ENCODE peak calls at places on chromosome 13, in nine cellular contexts. A, C, T, P, I, Y, K, L and S are unnamed samples.

GRCh38 chr13:33284016-33284415 is 1.5 kb downstream of the STARD13 start:
- DNase-seq in A (peak), C (no peak), T (peak), P (no peak), I (no peak), Y (peak), K (no peak), L (no peak), S (peak)

GRCh38 chr13:47908200-47908902 is 92.7 kb downstream of the SUCLA2 start:
- DNase-seq in A (no peak), C (no peak), T (no peak), P (no peak), I (no peak), Y (peak), K (no peak), L (no peak), S (peak)

GRCh38 chr13:20475927-20476691 is 49.5 kb downstream of the CRYL1 start:
- DNase-seq in A (peak), C (peak), T (no peak), P (no peak), I (no peak), Y (no peak), K (peak), L (peak), S (peak)

GRCh38 chr13:102769679-102770078 is 3.9 kb downstream of the TEX30 start:
- DNase-seq in A (no peak), C (no peak), T (peak), P (no peak), I (no peak), Y (peak), K (no peak), L (no peak), S (no peak)

GRCh38 chr13:104315606-104316005 is 1249.4 kb upstream of the SLC10A2 start:
- DNase-seq in A (no peak), C (no peak), T (no peak), P (no peak), I (peak), Y (peak), K (no peak), L (no peak), S (peak)

GRCh38 chr13:48194392-48194754 is 38.6 kb upstream of the ITM2B start:
- DNase-seq in A (no peak), C (no peak), T (peak), P (no peak), I (no peak), Y (no peak), K (no peak), L (no peak), S (no peak)

GRCh38 chr13:52158629-52159158 is 703 bp downstream of the NEK3 start:
- DNase-seq in A (no peak), C (no peak), T (peak), P (no peak), I (no peak), Y (peak), K (no peak), L (no peak), S (peak)

GRCh38 chr13:99956473-99957349 is 14.9 kb downstream of the ZIC5 start:
- DNase-seq in A (no peak), C (no peak), T (no peak), P (no peak), I (no peak), Y (no peak), K (no peak), L (no peak), S (no peak)

GRCh38 chr13:99417151-99417820 is 84.0 kb upstream of the TM9SF2 start:
- DNase-seq in A (no peak), C (peak), T (no peak), P (no peak), I (no peak), Y (no peak), K (peak), L (no peak), S (no peak)

GRCh38 chr13:76758257-76758656 is 127.9 kb downstream of the KCTD12 start:
- DNase-seq in A (no peak), C (no peak), T (no peak), P (no peak), I (no peak), Y (no peak), K (no peak), L (no peak), S (no peak)

GRCh38 chr13:38530492-38530891 is 156.4 kb upstream of the FREM2 start:
- DNase-seq in A (no peak), C (no peak), T (peak), P (no peak), I (no peak), Y (peak), K (no peak), L (no peak), S (peak)

GRCh38 chr13:25708268-25708667 is 336.5 kb downstream of the ATP8A2 start:
- DNase-seq in A (no peak), C (no peak), T (no peak), P (no peak), I (no peak), Y (no peak), K (no peak), L (no peak), S (no peak)

GRCh38 chr13:42065414-42065813 is 17.0 kb downstream of the DGKH start:
- DNase-seq in A (no peak), C (no peak), T (no peak), P (no peak), I (no peak), Y (no peak), K (no peak), L (no peak), S (no peak)

GRCh38 chr13:77623797-77624196 is 73.7 kb upstream of the SLAIN1 start:
- DNase-seq in A (no peak), C (no peak), T (peak), P (no peak), I (no peak), Y (no peak), K (no peak), L (no peak), S (no peak)